ENCODE peak calls at places on chromosomes 13 and 19, in seven cellular contexts. One of them, this sample, is unnamed. For H3K27me3 and H3K36me3, the result is how much of the 10 kb centered on the place peaks cover.

GRCh38 chr13:107205318-107206112 is 637.6 kb upstream of the ARGLU1 start:
- DNase-seq in brain microvascular endothelial cell: peak
- DNase-seq in endodermal cell: peak
- DNase-seq in fibroblast of lung: peak
- DNase-seq in cardiac muscle cell: peak
- DNase-seq in esophagus squamous epithelium: no peak
- DNase-seq in mesendoderm: peak
- DNase-seq in this sample: peak

GRCh38 chr19:7480222-7480974 is 8.4 kb downstream of the PEX11G start:
- DNase-seq in fibroblast of lung: no peak
- DNase-seq in brain microvascular endothelial cell: no peak
- DNase-seq in esophagus squamous epithelium: no peak
- DNase-seq in mesendoderm: peak
- DNase-seq in cardiac muscle cell: no peak
- DNase-seq in endodermal cell: no peak
- DNase-seq in this sample: no peak

GRCh38 chr13:40963927-40964326 is 55.2 kb downstream of the ELF1 start:
- DNase-seq in mesendoderm: peak
- DNase-seq in fibroblast of lung: peak
- DNase-seq in endodermal cell: no peak
- DNase-seq in esophagus squamous epithelium: no peak
- DNase-seq in brain microvascular endothelial cell: no peak
- DNase-seq in cardiac muscle cell: peak
- DNase-seq in this sample: no peak

GRCh38 chr13:95323930-95324662 is 22.8 kb upstream of the ABCC4 start:
- DNase-seq in fibroblast of lung: no peak
- DNase-seq in esophagus squamous epithelium: no peak
- DNase-seq in endodermal cell: no peak
- DNase-seq in brain microvascular endothelial cell: no peak
- DNase-seq in mesendoderm: peak
- DNase-seq in cardiac muscle cell: no peak
- DNase-seq in this sample: no peak

GRCh38 chr19:8698433-8699063 is at the start of gene ACTL9:
- DNase-seq in mesendoderm: no peak
- DNase-seq in esophagus squamous epithelium: no peak
- DNase-seq in brain microvascular endothelial cell: no peak
- DNase-seq in cardiac muscle cell: no peak
- DNase-seq in fibroblast of lung: no peak
- DNase-seq in endodermal cell: no peak
- DNase-seq in this sample: no peak

GRCh38 chr19:7926021-7926726 is at the start of gene CTXN1:
- DNase-seq in esophagus squamous epithelium: no peak
- DNase-seq in cardiac muscle cell: peak
- DNase-seq in fibroblast of lung: peak
- DNase-seq in brain microvascular endothelial cell: no peak
- DNase-seq in mesendoderm: peak
- DNase-seq in endodermal cell: peak
- DNase-seq in this sample: peak

GRCh38 chr13:97388385-97388784 is 45.6 kb upstream of the RAP2A start:
- DNase-seq in mesendoderm: no peak
- DNase-seq in endodermal cell: no peak
- DNase-seq in esophagus squamous epithelium: no peak
- DNase-seq in cardiac muscle cell: no peak
- DNase-seq in brain microvascular endothelial cell: no peak
- DNase-seq in fibroblast of lung: no peak
- DNase-seq in this sample: no peak

GRCh38 chr13:40342461-40342860 is 324.0 kb downstream of the FOXO1 start:
- DNase-seq in esophagus squamous epithelium: no peak
- DNase-seq in mesendoderm: no peak
- DNase-seq in cardiac muscle cell: no peak
- DNase-seq in brain microvascular endothelial cell: no peak
- DNase-seq in endodermal cell: no peak
- DNase-seq in fibroblast of lung: peak
- DNase-seq in this sample: no peak

GRCh38 chr19:13742756-13743155 is 21.6 kb upstream of the MRI1 start:
- DNase-seq in mesendoderm: no peak
- DNase-seq in fibroblast of lung: peak
- DNase-seq in esophagus squamous epithelium: no peak
- DNase-seq in cardiac muscle cell: no peak
- DNase-seq in brain microvascular endothelial cell: no peak
- DNase-seq in endodermal cell: no peak
- DNase-seq in this sample: no peak

GRCh38 chr13:59665736-59666135 is 498.0 kb downstream of the DIAPH3 start:
- DNase-seq in esophagus squamous epithelium: no peak
- DNase-seq in fibroblast of lung: no peak
- DNase-seq in mesendoderm: no peak
- DNase-seq in brain microvascular endothelial cell: no peak
- DNase-seq in cardiac muscle cell: peak
- DNase-seq in endodermal cell: no peak
- DNase-seq in this sample: no peak

GRCh38 chr13:95644611-95645052 is at the start of gene DZIP1:
- DNase-seq in esophagus squamous epithelium: no peak
- DNase-seq in fibroblast of lung: peak
- DNase-seq in mesendoderm: peak
- DNase-seq in brain microvascular endothelial cell: peak
- DNase-seq in cardiac muscle cell: peak
- DNase-seq in endodermal cell: peak
- DNase-seq in this sample: no peak

GRCh38 chr13:73060251-73061160 is 1.7 kb downstream of the KLF5 start:
- DNase-seq in cardiac muscle cell: peak
- DNase-seq in endodermal cell: no peak
- DNase-seq in mesendoderm: peak
- DNase-seq in brain microvascular endothelial cell: peak
- DNase-seq in esophagus squamous epithelium: no peak
- DNase-seq in fibroblast of lung: peak
- DNase-seq in this sample: no peak

GRCh38 chr13:97506511-97506910 is 72.5 kb downstream of the RAP2A start:
- DNase-seq in brain microvascular endothelial cell: peak
- DNase-seq in cardiac muscle cell: peak
- DNase-seq in fibroblast of lung: no peak
- DNase-seq in mesendoderm: no peak
- DNase-seq in endodermal cell: no peak
- DNase-seq in esophagus squamous epithelium: no peak
- DNase-seq in this sample: no peak

GRCh38 chr19:13507053-13507611 is 853 bp upstream of the CACNA1A start:
- DNase-seq in mesendoderm: peak
- DNase-seq in esophagus squamous epithelium: no peak
- DNase-seq in brain microvascular endothelial cell: no peak
- DNase-seq in cardiac muscle cell: peak
- DNase-seq in fibroblast of lung: peak
- DNase-seq in endodermal cell: peak
- DNase-seq in this sample: no peak

GRCh38 chr19:40662925-40663711 is 27.3 kb downstream of the NUMBL start:
- DNase-seq in endodermal cell: peak
- DNase-seq in esophagus squamous epithelium: peak
- DNase-seq in mesendoderm: peak
- DNase-seq in cardiac muscle cell: peak
- DNase-seq in brain microvascular endothelial cell: peak
- DNase-seq in fibroblast of lung: peak
- DNase-seq in this sample: peak

GRCh38 chr13:99986751-99987150 is 5.2 kb downstream of the ZIC2 start:
- DNase-seq in mesendoderm: peak
- DNase-seq in brain microvascular endothelial cell: no peak
- DNase-seq in endodermal cell: peak
- DNase-seq in esophagus squamous epithelium: no peak
- DNase-seq in cardiac muscle cell: no peak
- DNase-seq in fibroblast of lung: no peak
- DNase-seq in this sample: no peak

GRCh38 chr13:113759525-113760137 is 605 bp downstream of the TMEM255B start:
- DNase-seq in cardiac muscle cell: peak
- DNase-seq in mesendoderm: peak
- DNase-seq in esophagus squamous epithelium: no peak
- DNase-seq in fibroblast of lung: no peak
- DNase-seq in brain microvascular endothelial cell: no peak
- DNase-seq in endodermal cell: peak
- DNase-seq in this sample: no peak

GRCh38 chr19:49214701-49215100 is 57.1 kb downstream of the TRPM4 start:
- DNase-seq in endodermal cell: no peak
- DNase-seq in brain microvascular endothelial cell: no peak
- DNase-seq in fibroblast of lung: no peak
- DNase-seq in cardiac muscle cell: no peak
- DNase-seq in mesendoderm: no peak
- DNase-seq in esophagus squamous epithelium: no peak
- DNase-seq in this sample: no peak

GRCh38 chr13:31440132-31440531 is 240.4 kb downstream of the B3GLCT start:
- DNase-seq in mesendoderm: no peak
- DNase-seq in esophagus squamous epithelium: no peak
- DNase-seq in brain microvascular endothelial cell: no peak
- DNase-seq in cardiac muscle cell: no peak
- DNase-seq in fibroblast of lung: no peak
- DNase-seq in endodermal cell: no peak
- DNase-seq in this sample: no peak

GRCh38 chr13:102948006-102948405 is 102.2 kb downstream of the ERCC5 start:
- DNase-seq in brain microvascular endothelial cell: no peak
- DNase-seq in endodermal cell: no peak
- DNase-seq in fibroblast of lung: peak
- DNase-seq in mesendoderm: no peak
- DNase-seq in cardiac muscle cell: peak
- DNase-seq in esophagus squamous epithelium: no peak
- DNase-seq in this sample: no peak

GRCh38 chr19:44111910-44112463 is 1.2 kb upstream of the ZNF225 start:
- DNase-seq in fibroblast of lung: peak
- DNase-seq in esophagus squamous epithelium: no peak
- DNase-seq in endodermal cell: peak
- DNase-seq in cardiac muscle cell: peak
- DNase-seq in mesendoderm: peak
- DNase-seq in brain microvascular endothelial cell: peak
- DNase-seq in this sample: no peak

GRCh38 chr13:23506071-23506820 is 64.0 kb upstream of the TNFRSF19 start:
- DNase-seq in endodermal cell: no peak
- DNase-seq in mesendoderm: no peak
- DNase-seq in fibroblast of lung: peak
- DNase-seq in brain microvascular endothelial cell: no peak
- DNase-seq in esophagus squamous epithelium: no peak
- DNase-seq in cardiac muscle cell: peak
- DNase-seq in this sample: no peak

GRCh38 chr13:50225188-50226155 is 210.2 kb downstream of the KCNRG start:
- DNase-seq in esophagus squamous epithelium: no peak
- DNase-seq in cardiac muscle cell: no peak
- DNase-seq in brain microvascular endothelial cell: no peak
- DNase-seq in fibroblast of lung: no peak
- DNase-seq in endodermal cell: no peak
- DNase-seq in mesendoderm: no peak
- DNase-seq in this sample: no peak

DNA sequence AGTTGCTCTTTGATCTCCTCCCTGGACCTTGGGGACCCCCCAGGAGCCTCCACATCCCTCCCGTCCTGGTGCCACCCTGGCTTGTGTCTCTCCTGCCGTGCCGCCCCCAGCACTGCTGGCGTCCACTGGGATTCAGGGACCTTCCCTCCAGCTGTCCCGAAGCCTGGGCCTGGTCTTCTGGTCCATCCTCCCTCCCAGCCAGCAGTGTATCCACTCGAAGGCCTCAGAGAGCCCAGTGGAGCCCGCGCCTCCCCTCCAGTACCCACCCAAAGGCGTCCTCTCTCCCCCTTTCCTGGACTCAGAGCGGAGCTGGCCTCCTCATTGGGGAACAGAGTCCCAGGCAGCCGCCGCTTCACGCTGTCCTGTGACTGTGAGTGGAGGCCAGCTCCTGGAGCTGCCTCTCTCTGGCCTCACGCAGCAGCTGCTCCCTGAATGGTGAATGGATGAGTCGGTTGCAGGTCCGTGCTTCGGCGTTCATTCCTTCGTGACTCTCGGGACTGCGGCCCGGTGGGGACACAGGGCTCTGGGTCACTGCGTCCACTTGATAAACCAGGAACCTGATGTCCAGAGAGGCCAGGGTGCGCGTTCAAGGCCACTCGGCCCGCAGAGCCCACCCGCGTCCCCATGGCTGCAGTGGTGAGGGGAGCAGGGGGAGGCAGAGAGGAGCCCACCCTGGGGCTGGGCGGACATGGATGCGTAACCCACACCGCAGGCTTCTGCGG is 12.0 kb downstream of the ONECUT3 start:
- DNase-seq in brain microvascular endothelial cell: no peak
- DNase-seq in cardiac muscle cell: no peak
- DNase-seq in fibroblast of lung: no peak
- DNase-seq in endodermal cell: peak
- DNase-seq in esophagus squamous epithelium: no peak
- DNase-seq in mesendoderm: no peak
- DNase-seq in this sample: no peak
- H3K27me3 ChIP-seq in brain microvascular endothelial cell: half or more
- H3K27me3 ChIP-seq in cardiac muscle cell: half or more
- H3K27me3 ChIP-seq in fibroblast of lung: half or more
- H3K27me3 ChIP-seq in endodermal cell: half or more
- H3K27me3 ChIP-seq in esophagus squamous epithelium: half or more
- H3K27me3 ChIP-seq in mesendoderm: half or more
- H3K27me3 ChIP-seq in this sample: under half

GRCh38 chr13:48456546-48456945 is 43.6 kb upstream of the LPAR6 start:
- DNase-seq in mesendoderm: no peak
- DNase-seq in endodermal cell: no peak
- DNase-seq in fibroblast of lung: no peak
- DNase-seq in brain microvascular endothelial cell: no peak
- DNase-seq in esophagus squamous epithelium: no peak
- DNase-seq in cardiac muscle cell: no peak
- DNase-seq in this sample: no peak
- H3K36me3 ChIP-seq in mesendoderm: under half
- H3K36me3 ChIP-seq in endodermal cell: under half
- H3K36me3 ChIP-seq in fibroblast of lung: under half
- H3K36me3 ChIP-seq in brain microvascular endothelial cell: under half
- H3K36me3 ChIP-seq in esophagus squamous epithelium: under half
- H3K36me3 ChIP-seq in cardiac muscle cell: under half
- H3K36me3 ChIP-seq in this sample: under half

GRCh38 chr19:33905473-33905936 is 108.8 kb downstream of the KCTD15 start:
- DNase-seq in endodermal cell: peak
- DNase-seq in mesendoderm: peak
- DNase-seq in cardiac muscle cell: peak
- DNase-seq in fibroblast of lung: peak
- DNase-seq in esophagus squamous epithelium: no peak
- DNase-seq in brain microvascular endothelial cell: peak
- DNase-seq in this sample: no peak
- H3K27me3 ChIP-seq in endodermal cell: under half
- H3K27me3 ChIP-seq in mesendoderm: under half
- H3K27me3 ChIP-seq in cardiac muscle cell: under half
- H3K27me3 ChIP-seq in fibroblast of lung: under half
- H3K27me3 ChIP-seq in esophagus squamous epithelium: under half
- H3K27me3 ChIP-seq in brain microvascular endothelial cell: under half
- H3K27me3 ChIP-seq in this sample: under half

GRCh38 chr19:15114153-15114540 is 6.9 kb downstream of the SYDE1 start:
- DNase-seq in endodermal cell: no peak
- DNase-seq in esophagus squamous epithelium: no peak
- DNase-seq in cardiac muscle cell: peak
- DNase-seq in fibroblast of lung: peak
- DNase-seq in mesendoderm: no peak
- DNase-seq in brain microvascular endothelial cell: peak
- DNase-seq in this sample: no peak

GRCh38 chr19:15113245-15114152 is 6.3 kb downstream of the SYDE1 start:
- DNase-seq in endodermal cell: peak
- DNase-seq in cardiac muscle cell: no peak
- DNase-seq in esophagus squamous epithelium: no peak
- DNase-seq in fibroblast of lung: no peak
- DNase-seq in brain microvascular endothelial cell: no peak
- DNase-seq in mesendoderm: peak
- DNase-seq in this sample: no peak

GRCh38 chr19:15110418-15110815 is 3.2 kb downstream of the SYDE1 start:
- DNase-seq in mesendoderm: no peak
- DNase-seq in cardiac muscle cell: no peak
- DNase-seq in endodermal cell: no peak
- DNase-seq in fibroblast of lung: no peak
- DNase-seq in brain microvascular endothelial cell: no peak
- DNase-seq in esophagus squamous epithelium: no peak
- DNase-seq in this sample: no peak

GRCh38 chr19:15111758-15112157 is 4.6 kb downstream of the SYDE1 start:
- DNase-seq in brain microvascular endothelial cell: no peak
- DNase-seq in esophagus squamous epithelium: no peak
- DNase-seq in fibroblast of lung: no peak
- DNase-seq in mesendoderm: no peak
- DNase-seq in endodermal cell: no peak
- DNase-seq in cardiac muscle cell: no peak
- DNase-seq in this sample: no peak

GRCh38 chr19:15112385-15112784 is 5.2 kb downstream of the SYDE1 start:
- DNase-seq in mesendoderm: peak
- DNase-seq in esophagus squamous epithelium: no peak
- DNase-seq in fibroblast of lung: no peak
- DNase-seq in brain microvascular endothelial cell: no peak
- DNase-seq in cardiac muscle cell: no peak
- DNase-seq in endodermal cell: peak
- DNase-seq in this sample: no peak
- H3K36me3 ChIP-seq in mesendoderm: under half
- H3K36me3 ChIP-seq in esophagus squamous epithelium: under half
- H3K36me3 ChIP-seq in fibroblast of lung: half or more
- H3K36me3 ChIP-seq in brain microvascular endothelial cell: half or more
- H3K36me3 ChIP-seq in cardiac muscle cell: under half
- H3K36me3 ChIP-seq in endodermal cell: half or more
- H3K36me3 ChIP-seq in this sample: under half

This sample was measured in CD4-positive, alpha-beta memory T cell.